ENCODE peak calls at places on chromosomes 4 and X, in eight cellular contexts. D, V, I, G, A, E, L and H are unnamed samples. For H3K4me1, the result is how much of the 10 kb centered on the place peaks cover.

GRCh38 chrX:131741103-131741581 is 197.3 kb downstream of the OR13H1 start:
- DNase-seq in G (no peak), D (no peak), L (peak), E (peak), A (peak), V (peak), I (no peak), H (no peak)

GRCh38 chr4:145308598-145308997 is 128.2 kb upstream of the OTUD4 start:
- DNase-seq in I (no peak), L (peak), G (no peak), V (no peak), D (no peak), E (no peak), A (no peak), H (no peak)

GRCh38 chrX:71626576-71626975 is 8.3 kb upstream of the CXCR3 start:
- DNase-seq in V (peak), E (no peak), A (no peak), D (no peak), G (no peak), L (no peak), I (no peak), H (no peak)

GRCh38 chrX:17655232-17656034 is 81.9 kb upstream of the SCML1 start:
- DNase-seq in A (no peak), V (no peak), I (no peak), G (peak), L (peak), D (peak), E (no peak), H (no peak)

GRCh38 chr4:32775049-32775448 is 2054.9 kb downstream of the PCDH7 start:
- DNase-seq in G (no peak), E (no peak), A (no peak), L (no peak), I (no peak), D (peak), V (no peak), H (peak)

GRCh38 chr4:115323106-115323684 is 209.8 kb upstream of the NDST4 start:
- DNase-seq in I (no peak), A (no peak), L (no peak), V (no peak), G (no peak), E (no peak), D (peak), H (peak)

GRCh38 chrX:12149670-12150407 is 11.6 kb downstream of the FRMPD4 start:
- DNase-seq in L (no peak), E (no peak), I (no peak), D (no peak), A (no peak), V (no peak), G (no peak), H (no peak)

GRCh38 chr4:154491341-154491679 is 289 bp downstream of the DCHS2 start:
- DNase-seq in D (peak), A (no peak), L (peak), I (no peak), E (no peak), V (no peak), G (no peak), H (peak)

GRCh38 chr4:13618212-13618806 is 9.2 kb downstream of the BOD1L1 start:
- DNase-seq in V (no peak), I (no peak), D (no peak), A (no peak), L (no peak), E (no peak), G (no peak), H (no peak)

GRCh38 chrX:94329182-94329581 is 655.2 kb downstream of the FAM133A start:
- DNase-seq in G (no peak), V (no peak), A (no peak), I (no peak), E (no peak), D (no peak), L (no peak), H (no peak)

GRCh38 chr4:186345184-186345583 is 79.2 kb downstream of the F11 start:
- DNase-seq in I (no peak), L (no peak), A (no peak), V (no peak), E (no peak), D (no peak), G (no peak), H (no peak)

DNA sequence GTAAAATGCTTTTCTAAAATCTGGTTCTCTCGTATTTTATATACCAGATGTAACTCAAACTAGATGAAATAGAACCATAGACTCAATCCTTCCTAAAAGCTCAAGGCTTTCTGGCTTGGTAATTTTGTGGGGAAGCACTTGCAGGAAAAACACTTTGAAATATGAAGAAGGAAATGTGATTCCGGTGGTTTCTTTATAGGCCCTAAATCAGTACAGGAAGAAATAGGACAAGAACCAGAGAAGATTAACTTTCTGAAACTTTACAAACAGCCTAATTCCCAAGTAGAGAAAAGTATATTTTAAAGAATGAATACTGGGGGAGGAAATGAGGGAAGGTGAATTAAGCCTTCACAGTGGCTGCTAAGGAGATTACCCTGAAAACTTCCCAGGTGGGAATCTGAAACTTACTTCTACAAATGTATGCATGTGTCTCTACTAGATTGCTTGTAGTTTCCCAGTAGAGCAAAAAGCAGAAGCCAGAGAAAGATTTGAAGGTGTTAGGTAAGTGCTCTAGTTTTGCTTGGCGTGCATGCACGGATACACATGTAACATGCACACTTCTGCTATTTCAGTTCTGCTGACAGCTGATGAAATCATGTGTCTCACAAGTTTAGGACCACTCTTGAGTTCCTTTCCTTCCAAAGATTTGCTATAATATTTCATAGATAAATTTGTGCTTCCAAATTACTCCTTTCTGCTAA is 92.1 kb downstream of the AFF1 start:
- DNase-seq in E (no peak), A (no peak), D (no peak), V (no peak), G (no peak), I (no peak), L (no peak), H (no peak)
- H3K4me1 ChIP-seq in E (under half), A (under half), D (under half), V (half or more), G (under half), I (half or more), L (under half), H (half or more)

DNA sequence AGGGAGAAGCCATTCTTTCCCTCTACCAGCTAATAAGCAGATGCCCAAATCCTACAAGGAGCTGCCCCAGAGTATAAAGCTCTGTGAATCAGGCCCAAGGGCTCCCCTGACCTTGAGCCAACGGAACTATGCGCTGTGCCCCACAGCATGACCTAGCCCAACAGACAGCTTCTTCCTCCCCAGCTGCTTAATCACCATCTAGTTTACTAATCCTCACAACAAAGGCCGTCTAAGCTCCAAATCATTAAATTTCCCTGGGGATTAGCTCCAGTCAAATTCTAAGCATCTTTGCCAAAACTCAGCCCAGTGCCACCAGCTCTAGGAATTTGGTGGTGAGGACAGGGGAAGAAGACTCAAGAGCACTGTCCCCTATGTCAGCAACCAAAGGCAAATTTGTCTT is 113.1 kb downstream of the SHROOM4 start:
- DNase-seq in D (no peak), V (no peak), L (no peak), G (no peak), E (no peak), I (no peak), A (no peak), H (peak)
- H3K4me1 ChIP-seq in D (under half), V (under half), L (under half), G (under half), E (under half), I (under half), A (under half), H (half or more)

GRCh38 chr4:183399166-183399565 is 45.3 kb upstream of the CDKN2AIP start:
- DNase-seq in G (no peak), E (no peak), D (no peak), L (no peak), A (no peak), I (no peak), V (no peak), H (no peak)
- H3K4me1 ChIP-seq in G (under half), E (under half), D (under half), L (under half), A (under half), I (under half), V (under half), H (under half)

GRCh38 chrX:19725545-19726102 is 161.8 kb downstream of the SH3KBP1 start:
- DNase-seq in V (no peak), D (no peak), I (no peak), E (no peak), A (no peak), G (no peak), L (peak), H (no peak)
- H3K4me1 ChIP-seq in V (under half), D (under half), I (under half), E (under half), A (under half), G (under half), L (under half), H (under half)

GRCh38 chrX:24961809-24962208 is 54.0 kb downstream of the ARX start:
- DNase-seq in E (no peak), G (no peak), I (no peak), L (no peak), D (no peak), A (no peak), V (no peak), H (no peak)
- H3K4me1 ChIP-seq in E (under half), G (under half), I (under half), L (under half), D (under half), A (under half), V (under half), H (under half)

DNA sequence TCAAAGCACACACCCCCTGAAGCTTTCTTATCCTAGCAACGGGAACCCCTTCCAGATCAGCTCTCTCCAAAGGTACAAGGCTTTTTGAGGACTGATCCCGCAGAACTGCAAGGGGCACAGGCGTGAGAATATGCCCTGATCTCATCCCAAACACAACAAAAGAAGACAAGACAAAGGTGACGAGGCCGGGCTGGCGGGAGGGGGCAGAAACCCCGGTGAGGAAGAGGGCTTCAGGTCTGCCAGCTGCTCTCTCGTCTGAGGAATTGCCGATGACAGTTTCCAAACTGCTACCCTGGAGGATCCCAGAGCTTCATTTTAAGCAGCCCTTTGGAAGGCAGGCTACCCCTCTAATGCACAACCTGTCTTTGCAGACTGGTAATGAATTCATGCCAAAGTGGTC is 3.4 kb downstream of the HCFC1 start:
- DNase-seq in D (no peak), E (no peak), A (peak), I (no peak), V (no peak), L (no peak), G (no peak), H (no peak)
- H3K4me1 ChIP-seq in D (under half), E (under half), A (under half), I (under half), V (half or more), L (under half), G (under half), H (under half)

DNA sequence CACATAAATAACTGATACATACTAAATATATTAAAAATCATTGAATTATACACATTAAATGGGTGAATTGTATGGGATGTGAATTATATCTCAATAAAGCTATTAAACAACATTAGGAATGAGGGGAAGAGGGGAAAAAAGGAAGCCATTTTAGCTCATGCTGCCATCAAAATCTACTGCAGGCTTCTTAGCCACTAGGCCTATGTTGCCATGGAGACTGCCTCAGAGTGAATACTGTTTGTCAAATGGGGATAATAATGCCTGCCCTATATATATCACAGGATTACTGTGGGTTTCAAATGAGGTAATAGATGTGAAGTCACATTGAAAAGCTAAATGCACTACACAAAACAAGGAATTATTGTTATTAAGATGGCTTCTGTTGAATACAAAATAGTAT is 21.2 kb downstream of the TMEM255A start:
- DNase-seq in I (no peak), E (no peak), G (no peak), A (no peak), D (no peak), V (no peak), L (no peak), H (no peak)
- H3K4me1 ChIP-seq in I (under half), E (under half), G (under half), A (under half), D (under half), V (under half), L (under half), H (under half)

GRCh38 chrX:136190038-136190437 is 42.7 kb downstream of the FHL1 start:
- DNase-seq in L (no peak), A (no peak), E (no peak), D (no peak), G (no peak), I (no peak), V (no peak), H (no peak)
- H3K4me1 ChIP-seq in L (under half), A (under half), E (under half), D (under half), G (under half), I (under half), V (under half), H (under half)

DNA sequence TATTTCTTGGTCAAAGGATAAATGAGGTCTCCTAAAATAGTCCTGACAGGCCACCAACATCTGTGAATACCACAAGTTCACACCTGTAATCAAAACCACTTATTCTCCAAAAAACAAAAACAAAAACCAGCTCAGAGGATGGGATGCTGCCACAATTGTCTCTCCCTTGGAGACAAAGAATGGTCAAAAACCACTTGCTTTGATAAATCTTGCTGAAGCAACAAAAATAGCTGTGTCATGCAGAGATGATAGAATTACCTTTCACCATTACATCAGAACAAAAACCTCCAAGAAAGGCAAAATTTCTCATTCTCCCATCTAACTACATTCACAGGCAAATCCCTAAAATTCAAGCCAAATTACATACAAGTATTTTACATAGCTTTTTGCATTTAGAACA is 180.4 kb downstream of the MAML3 start:
- DNase-seq in G (no peak), V (no peak), L (no peak), I (no peak), A (no peak), D (no peak), E (no peak), H (no peak)
- H3K4me1 ChIP-seq in G (under half), V (half or more), L (under half), I (under half), A (under half), D (under half), E (under half), H (under half)

GRCh38 chr4:41144812-41145211 is 69.5 kb downstream of the APBB2 start:
- DNase-seq in A (no peak), D (no peak), I (no peak), V (no peak), E (no peak), L (no peak), G (no peak), H (no peak)
- H3K4me1 ChIP-seq in A (under half), D (under half), I (under half), V (half or more), E (under half), L (under half), G (half or more), H (under half)